ENCODE peak calls at places on chromosomes 13 and 19, in nine cellular contexts. N, B, J, Y, M, W, K, P and T are unnamed samples.

GRCh38 chr19:32581704-32582164 is 744 bp downstream of the PDCD5 start:
- DNase-seq in N (peak; percentile 74), B (no peak), J (no peak), Y (peak; percentile 63), M (no peak), W (peak; percentile 21), K (no peak), P (no peak), T (no peak)

GRCh38 chr13:48730971-48731658 is 77.4 kb downstream of the CYSLTR2 start:
- DNase-seq in N (peak; percentile 83), B (no peak), J (no peak), Y (peak; percentile 16), M (no peak), W (peak; percentile 71), K (no peak), P (no peak), T (no peak)

GRCh38 chr13:53336441-53337160 is 308.0 kb downstream of the OLFM4 start:
- DNase-seq in N (no peak), B (no peak), J (no peak), Y (no peak), M (no peak), W (no peak), K (no peak), P (no peak), T (no peak)

GRCh38 chr19:44574201-44574950 is 39.0 kb upstream of the IGSF23 start:
- DNase-seq in N (no peak), B (no peak), J (no peak), Y (no peak), M (no peak), W (no peak), K (no peak), P (no peak), T (no peak)

GRCh38 chr13:86788624-86789023 is 882.5 kb upstream of the SLITRK5 start:
- DNase-seq in N (no peak), B (no peak), J (no peak), Y (no peak), M (no peak), W (no peak), K (no peak), P (no peak), T (no peak)

GRCh38 chr13:39496487-39496998 is 106.5 kb downstream of the LHFPL6 start:
- DNase-seq in N (no peak), B (no peak), J (no peak), Y (no peak), M (no peak), W (no peak), K (no peak), P (no peak), T (no peak)

GRCh38 chr13:41668130-41668757 is 210.9 kb downstream of the RGCC start:
- DNase-seq in N (peak; percentile 97), B (no peak), J (peak; percentile 90), Y (peak; percentile 30), M (peak; percentile 89), W (peak; percentile 86), K (no peak), P (no peak), T (no peak)

GRCh38 chr19:29375429-29376093 is 150.2 kb upstream of the VSTM2B start:
- DNase-seq in N (no peak), B (no peak), J (no peak), Y (peak; percentile 8), M (no peak), W (no peak), K (no peak), P (no peak), T (no peak)

GRCh38 chr19:48044561-48044960 is 682 bp upstream of the CABP5 start:
- DNase-seq in N (no peak), B (no peak), J (no peak), Y (no peak), M (no peak), W (peak; percentile 8), K (no peak), P (no peak), T (no peak)

GRCh38 chr13:111058796-111059506 is 56.2 kb upstream of the ARHGEF7 start:
- DNase-seq in N (no peak), B (no peak), J (no peak), Y (no peak), M (no peak), W (peak; percentile 53), K (no peak), P (no peak), T (no peak)

GRCh38 chr19:4800591-4801081 is 9.1 kb downstream of the FEM1A start:
- DNase-seq in N (no peak), B (no peak), J (no peak), Y (peak; percentile 48), M (no peak), W (no peak), K (no peak), P (no peak), T (no peak)

GRCh38 chr19:37484406-37485115 is 15.4 kb downstream of the ZNF570 start:
- DNase-seq in N (no peak), B (no peak), J (no peak), Y (no peak), M (no peak), W (no peak), K (no peak), P (no peak), T (no peak)

GRCh38 chr19:18478545-18479311 is 40.8 kb upstream of the ISYNA1 start:
- DNase-seq in N (peak; percentile 92), B (no peak), J (peak; percentile 80), Y (no peak), M (peak; percentile 79), W (peak; percentile 89), K (no peak), P (peak; percentile 69), T (no peak)

GRCh38 chr13:76523740-76524382 is 362.3 kb downstream of the KCTD12 start:
- DNase-seq in N (no peak), B (no peak), J (no peak), Y (no peak), M (no peak), W (no peak), K (no peak), P (no peak), T (no peak)

GRCh38 chr13:62193919-62194318 is 778.3 kb upstream of the PCDH20 start:
- DNase-seq in N (no peak), B (no peak), J (no peak), Y (no peak), M (no peak), W (peak; percentile 46), K (no peak), P (no peak), T (no peak)

GRCh38 chr13:89490661-89491060 is 1819.5 kb downstream of the SLITRK5 start:
- DNase-seq in N (no peak), B (no peak), J (no peak), Y (no peak), M (no peak), W (no peak), K (no peak), P (no peak), T (no peak)